ENCODE peak calls at places on chromosomes 1 and 21, in five cellular contexts. H is psoas muscle; D is CD8-positive, alpha-beta memory T cell; A is fibroblast of lung; E is sigmoid colon. R is an unnamed sample. For H3K36me3 and H3K4me1, the result is how much of the 10 kb centered on the place peaks cover.

GRCh38 chr1:14517813-14518180 is 80.7 kb upstream of the KAZN start:
- DNase-seq in E (no peak), A (no peak), H (no peak), D (no peak), R (no peak)

GRCh38 chr1:99475991-99476532 is 169.9 kb upstream of the PALMD start:
- DNase-seq in A (no peak), H (no peak), D (no peak), E (no peak), R (no peak)

GRCh38 chr1:219460561-219461511 is 152.1 kb downstream of the ZC3H11B start:
- DNase-seq in H (no peak), D (no peak), A (peak), E (no peak), R (no peak)

GRCh38 chr1:68142461-68142860 is 89.9 kb downstream of the WLS start:
- DNase-seq in D (no peak), E (no peak), A (peak), H (no peak), R (no peak)

GRCh38 chr1:54461731-54462596 is 55.8 kb upstream of the SSBP3 start:
- DNase-seq in H (peak), D (no peak), E (peak), A (no peak), R (no peak)

GRCh38 chr21:44286086-44286715 is 525 bp downstream of the AIRE start:
- DNase-seq in D (no peak), H (peak), E (no peak), A (no peak), R (no peak)

GRCh38 chr21:26794597-26795397 is 50.4 kb downstream of the ADAMTS1 start:
- DNase-seq in D (no peak), H (no peak), E (no peak), A (no peak), R (no peak)

GRCh38 chr1:56494306-56494705 is 85.1 kb downstream of the PLPP3 start:
- DNase-seq in H (no peak), A (no peak), D (no peak), E (no peak), R (no peak)

GRCh38 chr1:181181792-181182585 is 93.5 kb downstream of the IER5 start:
- DNase-seq in H (no peak), A (no peak), D (no peak), E (no peak), R (no peak)

GRCh38 chr21:42218836-42219605 is at the start of gene ABCG1:
- DNase-seq in E (peak), D (peak), A (peak), H (peak), R (peak)

GRCh38 chr1:94974824-94975223 is 47.9 kb upstream of the CNN3 start:
- DNase-seq in H (no peak), A (peak), D (no peak), E (no peak), R (no peak)

GRCh38 chr1:147527941-147528936 is 13.1 kb upstream of the BCL9 start:
- DNase-seq in A (no peak), E (no peak), D (no peak), H (no peak), R (peak)

GRCh38 chr1:179091691-179092165 is 9.9 kb downstream of the TOR3A start:
- DNase-seq in H (peak), A (no peak), E (peak), D (no peak), R (no peak)

GRCh38 chr1:234256359-234256758 is 116.9 kb upstream of the COA6 start:
- DNase-seq in D (no peak), H (no peak), A (peak), E (no peak), R (no peak)

GRCh38 chr1:150283260-150283659 is 906 bp downstream of the CIART start:
- DNase-seq in H (no peak), D (no peak), E (no peak), A (no peak), R (no peak)

GRCh38 chr1:151165281-151165737 is 393 bp downstream of the LYSMD1 start:
- DNase-seq in D (no peak), H (peak), A (peak), E (peak), R (no peak)

GRCh38 chr1:27076803-27077202 is 64.2 kb upstream of the TENT5B start:
- DNase-seq in H (no peak), E (no peak), A (no peak), D (no peak), R (no peak)

GRCh38 chr1:220631238-220631842 is 58.8 kb upstream of the C1orf115 start:
- DNase-seq in D (no peak), H (no peak), E (no peak), A (no peak), R (no peak)

GRCh38 chr21:33070921-33071877 is 1.3 kb downstream of the OLIG1 start:
- DNase-seq in A (peak), D (no peak), E (no peak), H (no peak), R (no peak)

GRCh38 chr1:158246650-158247049 is 7.6 kb upstream of the CD1A start:
- DNase-seq in D (no peak), E (no peak), A (no peak), H (no peak), R (peak)

GRCh38 chr1:230430499-230430898 is 4.4 kb upstream of the PGBD5 start:
- DNase-seq in E (no peak), D (no peak), A (no peak), H (no peak), R (no peak)

GRCh38 chr1:153349363-153350340 is 1.0 kb upstream of the PGLYRP4 start:
- DNase-seq in H (no peak), A (no peak), E (no peak), D (no peak), R (no peak)

GRCh38 chr1:246483204-246483933 is 23.7 kb downstream of the SMYD3 start:
- DNase-seq in A (peak), D (no peak), E (no peak), H (no peak), R (no peak)

GRCh38 chr1:228081144-228081543 is 1.4 kb upstream of the ARF1 start:
- DNase-seq in E (peak), A (no peak), D (no peak), H (peak), R (no peak)

DNA sequence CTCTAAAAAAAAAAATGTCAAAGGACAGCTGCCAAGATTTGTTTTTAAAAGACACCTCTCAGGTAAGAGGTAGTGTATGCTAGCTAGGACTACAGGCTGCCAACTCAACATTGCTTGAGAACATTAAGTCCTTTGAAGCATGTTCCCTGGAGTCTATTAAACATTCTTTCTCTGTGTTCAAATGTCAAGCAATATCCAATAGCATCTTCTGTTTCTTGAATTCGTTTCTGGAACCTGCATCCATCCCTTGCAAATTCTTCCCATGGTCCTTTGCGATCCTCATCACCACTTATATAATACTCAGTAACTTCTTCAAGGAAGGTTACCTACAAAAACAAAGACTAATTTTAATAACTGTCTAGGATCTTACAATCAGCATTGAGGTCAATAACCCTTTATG is 5.6 kb downstream of the PPP1R15B start:
- DNase-seq in A (no peak), E (no peak), D (no peak), H (no peak), R (no peak)
- H3K36me3 ChIP-seq in A (under half), E (under half), D (under half), H (under half), R (half or more)

GRCh38 chr1:31924839-31925238 is 13.3 kb downstream of the PTP4A2 start:
- DNase-seq in D (no peak), H (no peak), E (no peak), A (no peak), R (no peak)
- H3K4me1 ChIP-seq in D (half or more), H (half or more), E (half or more), A (under half), R (half or more)

GRCh38 chr21:34671891-34672290 is 3.1 kb downstream of the CLIC6 start:
- DNase-seq in A (no peak), D (no peak), H (no peak), E (no peak), R (no peak)
- H3K4me3 ChIP-seq in A (no peak), D (no peak), H (no peak), E (no peak), R (no peak)

GRCh38 chr1:29197993-29198392 is 16.3 kb upstream of the SRSF4 start:
- DNase-seq in D (no peak), H (no peak), A (no peak), E (peak), R (no peak)
- H3K36me3 ChIP-seq in D (under half), H (under half), A (under half), E (under half), R (under half)

GRCh38 chr1:19602486-19602885 is 41.6 kb upstream of the NBL1 start:
- DNase-seq in D (no peak), E (no peak), H (no peak), A (no peak), R (no peak)
- H3K4me1 ChIP-seq in D (half or more), E (half or more), H (under half), A (under half), R (half or more)

R was measured in CD4-positive, CD25-positive, alpha-beta regulatory T cell.